ENCODE peak calls at places on chromosomes 3 and 15, in four cellular contexts. C is activated CD8-positive, alpha-beta memory T cell treated with anti-CD3 and anti-CD28 coated beads for 4 hours; Y is ecto neural progenitor cell; O is endothelial cell. R is an unnamed sample.

GRCh38 chr15:81887913-81888312 is 157.9 kb downstream of the MEX3B start:
- DNase-seq in O (no peak), C (no peak), Y (no peak), R (no peak)

GRCh38 chr3:188937389-188937788 is 234.4 kb upstream of the TPRG1 start:
- DNase-seq in C (no peak), Y (no peak), O (peak; percentile 32), R (no peak)

GRCh38 chr3:177525987-177526712 is 328.9 kb upstream of the TBL1XR1 start:
- DNase-seq in C (no peak), O (no peak), Y (no peak), R (no peak)

GRCh38 chr15:90870354-90871096 is 2.1 kb downstream of the FURIN start:
- DNase-seq in C (no peak), O (no peak), Y (no peak), R (no peak)

GRCh38 chr15:38401101-38401500 is 52.8 kb upstream of the FAM98B start:
- DNase-seq in O (no peak), C (no peak), Y (no peak), R (no peak)

GRCh38 chr15:25173241-25174028 is 218.6 kb downstream of the SNRPN start:
- DNase-seq in O (no peak), Y (no peak), C (no peak), R (no peak)

GRCh38 chr3:112358311-112358780 is 25.4 kb downstream of the CD200 start:
- DNase-seq in Y (no peak), O (no peak), C (no peak), R (no peak)

GRCh38 chr15:35624881-35625280 is 78.9 kb upstream of the DPH6 start:
- DNase-seq in C (no peak), Y (no peak), O (no peak), R (no peak)

GRCh38 chr15:78737187-78737820 is 74.0 kb downstream of the ADAMTS7 start:
- DNase-seq in C (no peak), O (no peak), Y (no peak), R (no peak)